ENCODE peak calls at places on chromosome 17, in six cellular contexts. Y is AG10803, C is GM20000, F is heart left ventricle, I is gastrocnemius medialis, Z is transverse colon. P is an unnamed sample.

GRCh38 chr17:9140550-9141422 is 119.5 kb downstream of the NTN1 start:
- DNase-seq in Y (no peak), C (no peak), F (no peak), I (no peak), Z (no peak), P (no peak)

GRCh38 chr17:51814521-51814920 is 344.0 kb downstream of the CA10 start:
- DNase-seq in Y (no peak), C (no peak), F (no peak), I (no peak), Z (peak), P (no peak)

GRCh38 chr17:34616148-34616547 is 36.8 kb downstream of the TMEM132E start:
- DNase-seq in Y (no peak), C (no peak), F (no peak), I (no peak), Z (no peak), P (no peak)

GRCh38 chr17:79670537-79671386 is 59.9 kb upstream of the RBFOX3 start:
- DNase-seq in Y (no peak), C (no peak), F (no peak), I (no peak), Z (no peak), P (no peak)

GRCh38 chr17:66406701-66407644 is 104.6 kb downstream of the PRKCA start:
- DNase-seq in Y (no peak), C (no peak), F (no peak), I (no peak), Z (no peak), P (no peak)

GRCh38 chr17:77382356-77382911 is 241.7 kb downstream of the SEC14L1 start:
- DNase-seq in Y (no peak), C (peak), F (no peak), I (no peak), Z (no peak), P (no peak)

GRCh38 chr17:14886200-14886739 is 378.9 kb downstream of the PMP22 start:
- DNase-seq in Y (peak), C (no peak), F (no peak), I (no peak), Z (no peak), P (no peak)

GRCh38 chr17:77492446-77493237 is 351.9 kb downstream of the SEC14L1 start:
- DNase-seq in Y (no peak), C (no peak), F (no peak), I (no peak), Z (peak), P (no peak)

GRCh38 chr17:17468217-17469010 is 8.4 kb upstream of the MED9 start:
- DNase-seq in Y (no peak), C (no peak), F (no peak), I (no peak), Z (no peak), P (no peak)

GRCh38 chr17:65064452-65065019 is 8.0 kb upstream of the GNA13 start:
- DNase-seq in Y (peak), C (no peak), F (no peak), I (no peak), Z (no peak), P (no peak)

GRCh38 chr17:40402668-40403067 is 15.0 kb downstream of the TOP2A start:
- DNase-seq in Y (no peak), C (no peak), F (no peak), I (no peak), Z (no peak), P (no peak)
- TF ChIP-seq CTCF in Y (peak), C (no peak), F (no peak), I (no peak), Z (no peak), P (no peak)

DNA sequence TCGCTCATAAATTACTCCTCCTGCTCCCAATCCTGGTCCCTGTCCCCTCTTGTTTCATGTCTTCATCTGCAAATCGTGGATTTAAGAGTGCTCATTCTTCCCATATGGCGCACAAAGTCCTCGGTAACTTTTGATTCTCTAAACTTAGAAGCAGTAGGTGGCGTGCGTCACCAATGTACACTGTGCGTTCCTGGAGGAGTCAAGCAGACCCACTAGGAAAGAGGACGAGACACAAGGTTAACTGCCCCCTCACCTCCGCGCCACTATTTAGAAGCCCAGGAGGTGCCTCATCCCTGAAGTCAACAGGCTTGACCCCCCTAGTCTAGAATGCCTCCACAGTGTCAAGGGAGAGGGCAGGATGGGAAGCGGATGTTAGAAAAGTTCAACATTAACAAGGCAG is 2.9 kb downstream of the SLC13A5 start:
- DNase-seq in Y (no peak), C (no peak), F (no peak), I (no peak), Z (no peak), P (no peak)
- TF ChIP-seq CTCF in Y (no peak), C (no peak), F (no peak), I (no peak), Z (no peak), P (no peak)

DNA sequence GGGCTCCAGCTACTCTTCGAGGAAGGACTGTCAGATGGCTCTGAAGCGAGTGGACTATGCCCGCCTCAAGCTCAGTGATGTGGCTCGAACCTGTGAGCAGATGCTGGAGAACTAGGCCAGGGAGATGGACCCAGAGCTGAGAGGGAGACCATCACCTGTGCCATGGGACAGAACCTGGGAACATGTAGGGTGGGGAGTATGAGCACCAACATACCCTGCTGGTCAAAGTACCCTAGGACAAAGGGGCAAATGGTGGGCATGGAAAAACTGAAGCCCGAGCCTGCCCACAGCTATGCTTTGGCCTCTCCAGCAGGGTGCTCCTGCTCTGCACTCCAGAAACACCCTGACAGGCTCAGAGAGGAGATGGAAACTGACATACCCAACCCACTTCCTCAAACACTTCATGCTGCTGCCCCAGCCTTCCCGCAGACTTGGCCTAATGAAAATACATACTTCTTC is 1.9 kb downstream of the MED11 start:
- DNase-seq in Y (no peak), C (peak), F (no peak), I (no peak), Z (no peak), P (no peak)
- TF ChIP-seq CTCF in Y (no peak), C (peak), F (no peak), I (no peak), Z (peak), P (no peak)

DNA sequence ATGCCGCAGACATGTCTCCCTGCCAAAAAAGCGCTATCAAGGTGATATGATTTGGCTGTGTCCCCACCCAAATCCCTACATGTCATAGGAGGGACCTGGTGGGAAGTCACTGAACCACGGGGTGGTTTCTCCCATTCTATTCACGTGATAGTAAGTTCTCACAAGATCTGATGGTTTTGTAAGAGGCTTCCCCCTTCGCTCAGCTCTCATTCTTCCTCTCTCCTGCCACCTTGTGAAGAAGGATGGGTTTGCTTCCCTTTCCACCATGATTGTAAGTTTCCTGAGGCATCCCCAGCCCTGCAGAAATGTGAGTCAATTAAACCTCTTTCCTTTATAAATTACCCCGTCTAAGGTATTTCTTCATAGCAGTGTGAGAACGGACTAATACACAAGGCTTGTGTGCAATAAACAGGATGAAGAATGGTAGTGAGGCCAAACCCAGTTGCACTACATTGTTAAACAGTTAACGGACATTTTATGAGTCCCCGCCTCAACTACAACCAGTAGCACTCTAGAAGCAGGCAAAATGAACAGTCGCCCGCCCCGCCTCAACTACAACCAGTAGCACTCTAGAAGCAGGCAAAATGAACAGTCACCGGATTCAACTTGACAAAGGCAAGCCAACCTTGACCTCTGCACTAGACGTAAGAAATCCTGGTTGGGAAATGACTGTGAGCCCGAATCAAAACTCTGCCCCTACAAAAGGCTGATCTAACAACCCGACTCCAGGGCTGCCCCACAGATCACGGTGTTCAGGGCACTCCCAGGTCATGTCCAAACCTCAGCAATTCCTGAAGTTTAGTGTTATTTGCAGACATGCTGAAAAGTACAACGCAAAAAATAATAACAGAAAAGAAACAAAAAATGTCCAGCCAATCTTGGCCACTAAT is 26.3 kb downstream of the VPS53 start:
- DNase-seq in Y (peak), C (no peak), F (no peak), I (no peak), Z (peak), P (no peak)
- TF ChIP-seq CTCF in Y (peak), C (no peak), F (peak), I (no peak), Z (no peak), P (peak)

P was measured in type B pancreatic cell.